ENCODE peak calls at places on chromosome 12, in four cellular contexts. V is SK-N-SH, R is pancreas, A is uterus. W is an unnamed sample. For H3K27me3, the result is how much of the 10 kb centered on the place peaks cover.

GRCh38 chr12:49675137-49675536 is 32.1 kb downstream of the FMNL3 start:
- DNase-seq in R (no peak), A (no peak), V (no peak), W (no peak)

GRCh38 chr12:32482226-32482625 is 82.9 kb downstream of the FGD4 start:
- DNase-seq in A (no peak), V (no peak), R (no peak), W (no peak)

GRCh38 chr12:100539209-100539608 is 34.3 kb upstream of the GAS2L3 start:
- DNase-seq in V (no peak), R (peak), A (no peak), W (no peak)

GRCh38 chr12:124654666-124655316 is 87.4 kb upstream of the NCOR2 start:
- DNase-seq in A (peak), V (peak), R (peak), W (peak)

GRCh38 chr12:32379213-32379612 is 20.1 kb upstream of the FGD4 start:
- DNase-seq in V (no peak), A (no peak), R (no peak), W (no peak)

GRCh38 chr12:98745578-98746391 is 100.7 kb downstream of the APAF1 start:
- DNase-seq in A (peak), R (no peak), V (peak), W (no peak)

GRCh38 chr12:4763549-4763948 is 43.3 kb downstream of the GALNT8 start:
- DNase-seq in A (peak), R (no peak), V (peak), W (no peak)

GRCh38 chr12:66066071-66066928 is 64.2 kb downstream of the LLPH start:
- DNase-seq in A (no peak), V (no peak), R (no peak), W (no peak)

GRCh38 chr12:82097438-82097837 is 260.7 kb downstream of the CCDC59 start:
- DNase-seq in R (no peak), A (no peak), V (no peak), W (no peak)

DNA sequence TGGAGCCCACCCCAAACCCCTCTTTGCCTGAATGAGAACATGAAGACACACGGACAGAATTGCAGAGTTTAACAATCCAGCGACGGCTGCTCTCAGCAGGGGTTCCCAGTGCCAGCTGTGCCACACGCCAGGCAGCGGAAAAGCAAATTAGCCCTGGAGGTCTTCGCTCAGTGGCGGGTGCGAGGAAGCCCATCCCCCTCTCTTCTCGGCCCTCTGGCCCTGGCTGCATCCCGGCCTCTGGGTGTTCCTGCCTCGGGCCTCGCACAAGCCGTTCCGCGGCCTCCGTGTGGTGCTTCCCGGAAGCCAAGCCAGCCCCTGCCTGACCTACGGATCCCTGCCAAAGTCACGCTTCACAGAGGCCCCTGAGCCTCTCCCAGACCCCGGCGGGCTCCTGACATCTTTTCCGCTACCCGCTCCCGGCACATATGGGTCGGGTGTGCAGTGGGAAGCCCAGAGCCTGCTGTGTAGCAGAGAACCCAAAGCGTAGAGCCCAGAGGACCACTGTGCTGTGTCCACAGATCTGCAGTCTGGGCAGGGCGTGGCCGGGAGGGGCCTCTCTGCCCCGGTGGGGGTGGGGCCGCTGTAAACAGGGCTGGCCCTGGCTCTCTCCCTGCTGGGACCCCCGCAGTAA is 70.7 kb upstream of the GALNT9 start:
- DNase-seq in A (no peak), V (peak), R (no peak), W (peak)
- H3K27me3 ChIP-seq in A (under half), V (half or more), R (under half), W (half or more)

GRCh38 chr12:104669057-104669770 is 212.5 kb downstream of the CHST11 start:
- DNase-seq in A (peak), V (peak), R (peak), W (peak)
- TF ChIP-seq CTCF in A (peak), V (peak), R (no peak), W (peak)

DNA sequence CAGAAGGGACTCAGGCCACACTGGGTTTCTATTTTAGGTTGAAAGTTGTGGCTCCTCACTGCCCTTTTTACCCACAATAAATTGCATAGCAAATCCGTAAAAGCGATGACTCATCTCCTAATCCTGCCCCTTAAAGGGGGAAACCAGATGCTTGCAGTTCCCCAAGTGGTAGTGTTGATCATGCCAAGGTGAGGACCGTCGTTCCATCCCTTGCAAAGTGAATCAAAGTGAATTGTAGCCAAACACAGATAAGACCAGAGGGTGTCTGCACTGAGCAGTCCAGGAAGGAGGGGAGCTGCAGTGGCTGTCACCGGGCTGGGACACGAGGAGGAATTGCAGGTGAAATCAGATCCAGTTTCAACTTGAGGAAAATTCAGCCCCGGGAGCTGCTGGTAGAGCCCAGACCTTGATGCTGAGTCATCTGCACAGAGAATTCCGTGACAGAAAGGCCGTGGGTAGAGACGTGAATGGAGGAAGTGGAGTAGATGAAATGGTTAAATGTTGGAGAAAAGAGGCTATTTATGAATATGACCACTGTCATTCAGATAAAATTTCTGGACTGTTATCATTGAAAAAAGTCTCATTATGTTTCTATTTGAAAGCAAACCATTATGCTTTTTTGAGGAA is 44.2 kb upstream of the MMP17 start:
- DNase-seq in A (no peak), V (no peak), R (no peak), W (no peak)
- H3K27ac ChIP-seq in A (no peak), V (peak), R (no peak), W (no peak)

GRCh38 chr12:43884683-43885410 is 49.0 kb downstream of the TMEM117 start:
- DNase-seq in V (no peak), R (no peak), A (no peak), W (no peak)
- H3K27me3 ChIP-seq in V (under half), R (under half), A (under half), W (under half)

W was measured in left ventricle myocardium inferior.